ENCODE peak calls at places on chromosomes 11 and 22, in six cellular contexts. Y, R, Z, O, M and N are unnamed samples.

GRCh38 chr11:44147751-44148150 is 52.3 kb downstream of the EXT2 start:
- DNase-seq in Y (no peak), R (no peak), Z (no peak), O (no peak), M (no peak), N (no peak)

GRCh38 chr11:112279901-112280267 is 19.2 kb upstream of the PLET1 start:
- DNase-seq in Y (peak; percentile 82), R (peak; percentile 80), Z (peak; percentile 82), O (peak; percentile 65), M (peak; percentile 30), N (peak; percentile 55)

GRCh38 chr11:125338435-125338834 is 157.6 kb downstream of the FEZ1 start:
- DNase-seq in Y (no peak), R (no peak), Z (no peak), O (no peak), M (no peak), N (no peak)

GRCh38 chr22:49930128-49930527 is 11.7 kb downstream of the CRELD2 start:
- DNase-seq in Y (peak; percentile 76), R (no peak), Z (no peak), O (no peak), M (no peak), N (peak; percentile 48)

GRCh38 chr22:24435861-24436351 is 8.5 kb downstream of the ADORA2A start:
- DNase-seq in Y (no peak), R (no peak), Z (no peak), O (no peak), M (no peak), N (no peak)

GRCh38 chr22:42925598-42925997 is 68.5 kb upstream of the ARFGAP3 start:
- DNase-seq in Y (no peak), R (no peak), Z (no peak), O (no peak), M (no peak), N (no peak)

GRCh38 chr11:62538470-62539237 is 8.0 kb downstream of the AHNAK start:
- DNase-seq in Y (no peak), R (peak; percentile 50), Z (no peak), O (no peak), M (no peak), N (no peak)

GRCh38 chr22:41217553-41218157 is 12.5 kb downstream of the L3MBTL2 start:
- DNase-seq in Y (no peak), R (peak; percentile 44), Z (peak; percentile 85), O (peak; percentile 66), M (no peak), N (peak; percentile 35)

GRCh38 chr11:35927730-35928129 is 16.1 kb upstream of the LDLRAD3 start:
- DNase-seq in Y (peak; percentile 87), R (peak; percentile 21), Z (peak; percentile 84), O (peak; percentile 87), M (peak; percentile 41), N (peak; percentile 81)

GRCh38 chr11:18700375-18700774 is 1.8 kb downstream of the TMEM86A start:
- DNase-seq in Y (no peak), R (no peak), Z (no peak), O (no peak), M (no peak), N (no peak)

GRCh38 chr11:45805305-45806071 is 539 bp downstream of the SLC35C1 start:
- DNase-seq in Y (peak; percentile 61), R (no peak), Z (peak; percentile 55), O (peak; percentile 54), M (peak; percentile 44), N (peak; percentile 49)

GRCh38 chr11:45802531-45803317 is 2.2 kb upstream of the SLC35C1 start:
- DNase-seq in Y (no peak), R (no peak), Z (no peak), O (no peak), M (no peak), N (no peak)

GRCh38 chr11:45806072-45806933 is 1.4 kb downstream of the SLC35C1 start:
- DNase-seq in Y (no peak), R (no peak), Z (peak; percentile 55), O (no peak), M (no peak), N (no peak)

GRCh38 chr11:45804806-45805304 is at the start of gene SLC35C1:
- DNase-seq in Y (peak; percentile 99), R (peak; percentile 98), Z (peak; percentile 98), O (peak; percentile 97), M (peak; percentile 88), N (peak; percentile 98)

DNA sequence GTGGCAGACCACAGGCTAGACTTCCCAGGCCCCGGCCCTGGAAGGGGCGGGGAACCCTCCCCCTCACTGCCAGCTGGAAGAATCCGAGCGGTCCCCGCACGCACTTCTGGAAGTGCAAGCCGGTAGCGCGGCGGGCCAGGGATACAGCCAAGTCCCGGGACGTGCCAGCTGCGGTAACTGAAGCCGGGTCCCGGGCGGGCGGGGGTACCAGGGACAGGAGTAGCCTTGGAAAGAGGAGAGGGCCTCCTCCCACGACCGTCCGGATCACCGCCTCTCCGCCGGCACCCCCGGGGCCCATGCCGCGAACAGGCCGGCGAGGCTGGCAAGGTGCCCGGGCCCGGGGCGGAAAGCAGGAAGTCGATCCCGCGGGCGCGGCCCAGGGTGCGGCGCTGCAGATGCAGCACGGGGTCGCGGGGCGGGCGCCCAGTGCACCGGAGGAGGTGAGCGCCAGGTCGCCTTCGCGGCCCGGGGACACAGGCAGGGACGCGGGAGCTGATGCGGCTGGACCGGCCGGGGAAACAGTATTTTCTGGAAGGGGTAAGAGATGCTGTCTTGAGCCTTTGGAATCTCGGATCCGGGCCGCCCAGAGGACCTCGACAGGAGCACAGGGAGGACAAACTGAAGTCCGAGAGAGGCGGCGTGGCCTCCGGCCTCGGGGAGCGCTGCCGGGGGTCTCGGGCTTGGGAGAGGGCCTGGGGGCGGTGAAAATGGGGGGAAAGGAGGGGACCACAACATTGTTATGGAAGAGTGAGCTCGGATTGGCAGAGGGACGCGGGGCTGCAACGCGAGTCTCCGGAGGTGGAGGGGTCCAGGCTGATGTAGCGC is 756 bp upstream of the SLC35C1 start:
- DNase-seq in Y (peak; percentile 90), R (peak; percentile 92), Z (peak; percentile 92), O (peak; percentile 80), M (peak; percentile 18), N (peak; percentile 86)
- TF ChIP-seq CTCF in Y (no peak), R (no peak), Z (no peak), O (no peak), M (no peak), N (peak; percentile 10)

DNA sequence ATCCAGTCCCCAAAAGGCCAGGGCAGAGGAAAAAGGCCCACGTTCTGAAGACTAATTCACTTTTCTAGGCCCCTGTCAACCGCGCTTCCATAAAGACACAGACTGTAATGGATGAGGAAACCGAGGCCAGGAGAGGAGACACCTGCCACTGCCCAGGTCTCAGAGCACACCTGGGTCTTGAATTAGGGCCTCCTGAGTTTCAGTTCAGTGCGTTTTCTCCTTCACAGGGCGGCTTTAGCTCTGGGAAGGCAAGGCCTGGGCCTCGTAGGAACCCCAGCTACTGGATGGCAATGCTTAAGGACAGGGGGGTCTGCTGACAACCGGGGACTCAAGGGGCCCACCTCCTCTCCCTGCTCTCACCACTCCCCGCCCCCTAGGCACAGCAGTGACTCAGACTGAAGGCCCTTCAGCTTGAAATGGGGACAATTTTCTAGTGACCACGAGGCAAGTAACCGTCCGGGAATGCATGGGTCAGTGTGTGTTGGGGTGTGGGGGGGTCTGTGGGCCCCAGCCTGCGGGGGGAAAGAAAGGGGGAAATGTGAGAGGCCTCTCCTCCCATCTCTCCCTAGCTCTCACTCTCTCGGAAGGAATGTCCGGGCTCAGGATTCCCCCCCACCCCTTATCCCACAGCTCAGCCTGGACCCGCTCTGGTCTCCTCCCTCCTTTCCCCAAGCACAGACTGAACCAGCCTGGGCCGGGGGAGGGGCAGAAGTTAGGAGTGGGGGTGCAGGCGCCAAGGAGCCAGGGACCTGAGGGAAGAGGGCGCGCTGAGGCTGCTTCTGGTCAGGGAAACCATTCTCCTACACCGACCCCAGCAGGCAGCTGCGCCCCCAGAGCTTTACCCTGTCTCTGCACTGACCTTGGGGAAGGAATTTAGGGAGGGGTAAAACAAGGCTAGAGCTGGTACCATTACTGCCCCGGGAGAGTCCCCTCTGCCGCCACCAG is 17.2 kb downstream of the CREB3L1 start:
- DNase-seq in Y (peak; percentile 46), R (no peak), Z (no peak), O (no peak), M (no peak), N (peak; percentile 44)
- H3K4me1 ChIP-seq in Y (no peaks in the 10 kb centered on the region), R (no peaks in the 10 kb centered on the region), Z (peaks cover 50% of the 10 kb centered on the region), O (peaks cover 21% of the 10 kb centered on the region), M (peaks cover 27% of the 10 kb centered on the region), N (peaks cover 46% of the 10 kb centered on the region)

GRCh38 chr11:8871283-8871775 is 39.7 kb upstream of the AKIP1 start:
- DNase-seq in Y (no peak), R (peak; percentile 76), Z (peak; percentile 48), O (peak; percentile 66), M (peak; percentile 26), N (peak; percentile 50)
- TF ChIP-seq CTCF in Y (no peak), R (no peak), Z (no peak), O (no peak), M (no peak), N (no peak)

DNA sequence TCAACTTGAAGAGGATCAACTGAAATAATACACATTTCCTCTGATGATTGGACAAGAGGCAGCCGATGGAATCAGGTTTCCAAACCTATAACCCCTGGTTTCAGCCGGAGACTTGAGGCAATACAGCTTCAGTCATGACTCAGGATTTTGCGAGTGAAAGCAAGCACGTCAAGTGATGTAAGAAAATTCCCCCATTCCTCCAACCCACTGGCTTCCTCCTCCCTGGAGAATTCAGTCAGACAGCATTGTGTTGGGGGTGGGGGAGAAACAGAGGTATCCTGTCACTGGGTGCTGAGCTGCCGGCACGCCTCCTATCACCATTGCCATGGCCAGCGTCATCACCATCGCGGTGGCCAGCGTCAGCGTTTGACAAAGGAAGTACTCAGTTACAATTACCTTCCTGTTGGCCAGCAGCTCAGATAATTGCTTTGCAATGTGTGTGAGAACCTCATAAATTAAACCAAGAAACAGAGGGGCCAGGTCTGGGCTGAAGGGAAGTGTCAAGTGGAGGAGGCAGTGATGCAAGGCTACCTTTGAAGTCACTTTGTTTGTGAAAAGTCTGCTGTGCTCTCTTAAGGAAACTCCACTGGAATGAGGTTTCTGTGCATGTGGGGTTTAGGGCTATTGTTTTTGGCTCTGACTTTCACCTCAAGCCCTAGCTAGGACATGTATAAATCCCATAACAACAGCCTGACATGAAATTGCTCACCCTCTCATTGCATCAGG is 50.3 kb downstream of the LIF start:
- DNase-seq in Y (peak; percentile 80), R (peak; percentile 65), Z (peak; percentile 87), O (peak; percentile 81), M (peak; percentile 84), N (peak; percentile 73)
- H3K4me1 ChIP-seq in Y (no peaks in the 10 kb centered on the region), R (no peaks in the 10 kb centered on the region), Z (peaks cover 44% of the 10 kb centered on the region), O (peaks cover 6% of the 10 kb centered on the region), M (peaks cover 64% of the 10 kb centered on the region), N (peaks cover 16% of the 10 kb centered on the region)